ENCODE peak calls at places on chromosome 1, in nine cellular contexts. T, N, B, L, D, C, J, G and I are unnamed samples.

GRCh38 chr1:155864393-155864792 is 5.0 kb downstream of the SYT11 start:
- DNase-seq in T (no peak), G (no peak), J (no peak), L (no peak), C (no peak), B (no peak), D (no peak), N (no peak), I (no peak)

GRCh38 chr1:238660849-238661248 is 725.5 kb upstream of the CHRM3 start:
- DNase-seq in L (peak; percentile 51), G (no peak), C (no peak), D (peak; percentile 68), N (no peak), J (no peak), T (no peak), B (no peak), I (no peak)

GRCh38 chr1:235954306-235955283 is 87.9 kb upstream of the LYST start:
- DNase-seq in G (peak; percentile 87), L (no peak), N (no peak), C (peak; percentile 30), D (no peak), B (no peak), T (no peak), J (no peak), I (no peak)

GRCh38 chr1:159686599-159687299 is 27.6 kb downstream of the CRP start:
- DNase-seq in G (no peak), D (no peak), L (no peak), T (no peak), C (no peak), J (no peak), B (no peak), N (no peak), I (no peak)

GRCh38 chr1:230327892-230328284 is 98.2 kb downstream of the PGBD5 start:
- DNase-seq in N (no peak), B (no peak), J (peak; percentile 61), T (no peak), D (peak; percentile 7), L (no peak), G (no peak), C (no peak), I (no peak)

GRCh38 chr1:248853668-248854375 is 5.1 kb downstream of the ZNF692 start:
- DNase-seq in N (no peak), D (no peak), J (no peak), B (no peak), G (no peak), L (no peak), C (no peak), T (no peak), I (no peak)

GRCh38 chr1:98336472-98337118 is 324.9 kb upstream of the SNX7 start:
- DNase-seq in C (no peak), G (no peak), T (no peak), J (no peak), D (no peak), L (no peak), N (no peak), B (no peak), I (no peak)

GRCh38 chr1:160077496-160077895 is 3.8 kb upstream of the KCNJ9 start:
- DNase-seq in C (no peak), N (no peak), T (no peak), L (no peak), J (no peak), G (no peak), B (no peak), D (no peak), I (no peak)

GRCh38 chr1:202798260-202798659 is 10.0 kb downstream of the KDM5B start:
- DNase-seq in L (no peak), B (no peak), N (no peak), T (no peak), C (no peak), G (no peak), J (no peak), D (no peak), I (no peak)

GRCh38 chr1:51583532-51583931 is 33.4 kb upstream of the OSBPL9 start:
- DNase-seq in L (no peak), G (no peak), B (no peak), T (peak; percentile 32), J (no peak), D (peak; percentile 88), N (no peak), C (peak; percentile 82), I (no peak)

GRCh38 chr1:214551436-214552173 is at the start of gene PTPN14:
- DNase-seq in C (peak; percentile 78), G (no peak), D (peak; percentile 97), L (peak; percentile 67), N (peak; percentile 97), B (peak; percentile 68), J (peak; percentile 96), T (peak; percentile 87), I (peak; percentile 37)

GRCh38 chr1:22142315-22143064 is 407 bp downstream of the WNT4 start:
- DNase-seq in N (peak; percentile 53), B (peak; percentile 60), D (peak; percentile 21), J (no peak), C (no peak), G (no peak), T (no peak), L (no peak), I (no peak)

GRCh38 chr1:154809436-154810413 is 60.4 kb downstream of the KCNN3 start:
- DNase-seq in T (no peak), B (no peak), N (no peak), G (no peak), D (peak; percentile 23), C (peak; percentile 24), L (no peak), J (no peak), I (no peak)

GRCh38 chr1:35592991-35593769 is 20.1 kb downstream of the TFAP2E start:
- DNase-seq in B (no peak), D (no peak), C (no peak), G (no peak), N (peak; percentile 60), J (no peak), L (no peak), T (no peak), I (no peak)

GRCh38 chr1:1213153-1213918 is 617 bp downstream of the TNFRSF4 start:
- DNase-seq in C (no peak), N (no peak), J (no peak), G (no peak), B (no peak), L (no peak), T (no peak), D (no peak), I (no peak)

GRCh38 chr1:109573785-109574184 is 25.4 kb downstream of the GNAI3 start:
- DNase-seq in B (no peak), T (peak; percentile 26), G (no peak), L (no peak), D (no peak), N (no peak), J (no peak), C (no peak), I (no peak)

GRCh38 chr1:225911207-225912130 is 12.6 kb downstream of the PYCR2 start:
- DNase-seq in D (peak; percentile 31), N (peak; percentile 61), B (no peak), C (peak; percentile 50), G (no peak), T (no peak), J (peak; percentile 80), L (no peak), I (no peak)

GRCh38 chr1:78095618-78096416 is 50.1 kb downstream of the GIPC2 start:
- DNase-seq in D (peak; percentile 90), B (no peak), G (no peak), N (no peak), L (peak; percentile 61), T (no peak), C (no peak), J (no peak), I (no peak)

DNA sequence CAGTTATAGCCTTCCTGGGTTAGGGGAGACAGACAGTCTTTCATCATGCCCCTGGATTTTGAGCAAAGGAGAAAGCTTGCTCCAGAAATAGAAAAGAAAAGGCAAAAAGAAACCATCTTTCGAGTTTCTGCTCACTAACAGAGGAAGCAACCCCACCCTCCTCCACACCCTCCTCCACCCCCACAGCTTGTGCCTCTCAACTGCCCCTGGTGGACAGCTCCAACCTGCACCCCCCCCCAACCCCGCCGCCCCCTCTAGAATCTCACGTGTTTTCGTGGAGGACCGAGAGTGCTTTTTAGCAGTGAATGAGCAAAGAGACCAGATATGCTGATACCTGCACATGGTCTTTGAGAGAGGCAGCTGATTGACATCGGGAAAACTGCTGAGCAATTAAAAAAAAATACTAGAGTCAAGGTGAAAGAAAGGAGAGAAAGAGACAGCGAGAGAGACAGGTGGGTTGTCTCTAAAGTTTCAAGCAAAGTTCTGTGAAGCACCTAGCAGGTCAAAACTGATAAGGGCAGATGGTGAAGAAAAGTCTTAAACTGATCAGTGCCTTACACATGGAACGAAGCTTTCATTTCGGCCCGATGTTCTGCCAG is 358.3 kb downstream of the KIF26B start:
- DNase-seq in L (no peak), B (peak; percentile 25), J (peak; percentile 54), C (no peak), D (no peak), G (no peak), T (no peak), N (peak; percentile 32), I (no peak)
- TF ChIP-seq CTCF in L (no peak), B (peak; percentile 37), J (peak; percentile 40), C (no peak), D (peak; percentile 9), G (peak; percentile 17), T (peak; percentile 39), N (peak; percentile 22), I (no peak)

DNA sequence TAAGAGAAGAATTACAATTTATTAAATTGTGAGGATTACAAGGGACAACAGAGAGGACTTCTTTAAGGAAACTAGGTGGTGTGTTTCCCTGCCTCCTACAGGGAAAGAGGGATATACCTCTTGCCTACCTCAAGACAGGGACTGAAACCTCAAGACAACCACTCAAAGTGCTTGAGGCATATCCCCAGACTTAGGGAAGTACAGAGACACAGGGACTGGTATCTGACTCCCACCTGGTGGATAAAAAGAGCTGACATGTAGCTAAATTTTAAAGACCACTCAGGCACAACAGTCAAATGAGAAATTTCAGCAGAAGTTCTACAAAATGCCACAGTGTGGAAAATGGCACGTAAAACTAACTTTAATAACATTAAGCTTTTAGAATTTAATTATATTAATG is 21.3 kb downstream of the DENND2C start:
- DNase-seq in G (no peak), B (no peak), T (no peak), J (no peak), N (no peak), C (no peak), D (no peak), L (no peak), I (no peak)
- TF ChIP-seq CTCF in G (no peak), B (no peak), T (no peak), J (peak; percentile 27), N (no peak), C (no peak), D (no peak), L (no peak), I (no peak)

GRCh38 chr1:117967472-117967871 is 37.9 kb downstream of the WDR3 start:
- DNase-seq in L (peak; percentile 24), T (peak; percentile 15), J (no peak), C (no peak), D (peak; percentile 88), B (no peak), G (no peak), N (no peak), I (no peak)
- TF ChIP-seq CTCF in L (peak; percentile 15), T (peak; percentile 46), J (peak; percentile 41), C (no peak), D (peak; percentile 37), B (no peak), G (no peak), N (peak; percentile 42), I (peak; percentile 25)

GRCh38 chr1:175708787-175709186 is 34.6 kb downstream of the TNR start:
- DNase-seq in G (no peak), C (no peak), L (no peak), N (no peak), J (no peak), B (peak; percentile 54), D (no peak), T (no peak), I (no peak)
- TF ChIP-seq CTCF in G (no peak), C (no peak), L (no peak), N (no peak), J (no peak), B (peak; percentile 11), D (no peak), T (no peak), I (peak; percentile 63)